ENCODE peak calls at places on chromosomes 11 and 22, in ten cellular contexts. Q, E, N, X, R, H, Z, A, V and O are unnamed samples.

GRCh38 chr22:38338772-38339379 is 21.6 kb upstream of the CSNK1E start:
- DNase-seq in Q (no peak), E (no peak), N (no peak), X (no peak), R (no peak), H (peak), Z (peak), A (peak), V (no peak), O (peak)

GRCh38 chr11:72136677-72137255 is 1.2 kb downstream of the FOLR3 start:
- DNase-seq in Q (no peak), E (no peak), N (no peak), X (no peak), R (no peak), H (no peak), Z (no peak), A (no peak), V (no peak), O (no peak)

GRCh38 chr22:45192701-45193187 is 29.0 kb downstream of the NUP50 start:
- DNase-seq in Q (no peak), E (no peak), N (no peak), X (no peak), R (no peak), H (no peak), Z (no peak), A (peak), V (no peak), O (no peak)

GRCh38 chr22:22213231-22213630 is 31.4 kb upstream of the VPREB1 start:
- DNase-seq in Q (no peak), E (no peak), N (no peak), X (no peak), R (no peak), H (no peak), Z (no peak), A (no peak), V (no peak), O (no peak)

GRCh38 chr22:44834065-44834464 is 81.7 kb downstream of the ARHGAP8 start:
- DNase-seq in Q (no peak), E (no peak), N (no peak), X (no peak), R (no peak), H (no peak), Z (no peak), A (no peak), V (no peak), O (no peak)

GRCh38 chr11:95922099-95922498 is 1.8 kb downstream of the MTMR2 start:
- DNase-seq in Q (no peak), E (no peak), N (no peak), X (no peak), R (no peak), H (no peak), Z (no peak), A (no peak), V (no peak), O (no peak)

GRCh38 chr11:114319716-114320328 is 23.6 kb downstream of the NNMT start:
- DNase-seq in Q (no peak), E (no peak), N (no peak), X (no peak), R (no peak), H (no peak), Z (no peak), A (peak), V (no peak), O (no peak)

GRCh38 chr11:128942272-128942612 is 429 bp downstream of the TP53AIP1 start:
- DNase-seq in Q (no peak), E (no peak), N (no peak), X (no peak), R (no peak), H (no peak), Z (no peak), A (no peak), V (no peak), O (no peak)

GRCh38 chr11:34610324-34611041 is 10.4 kb upstream of the EHF start:
- DNase-seq in Q (no peak), E (no peak), N (no peak), X (no peak), R (no peak), H (no peak), Z (no peak), A (no peak), V (no peak), O (no peak)

GRCh38 chr11:72609045-72609444 is 65.2 kb downstream of the PDE2A start:
- DNase-seq in Q (no peak), E (no peak), N (no peak), X (no peak), R (peak), H (no peak), Z (peak), A (peak), V (no peak), O (no peak)

GRCh38 chr11:84914511-84914910 is 712.6 kb downstream of the DLG2 start:
- DNase-seq in Q (no peak), E (no peak), N (no peak), X (no peak), R (no peak), H (no peak), Z (no peak), A (no peak), V (no peak), O (no peak)

GRCh38 chr11:20589796-20590195 is 9.6 kb upstream of the SLC6A5 start:
- DNase-seq in Q (no peak), E (no peak), N (no peak), X (no peak), R (no peak), H (no peak), Z (no peak), A (no peak), V (no peak), O (no peak)

GRCh38 chr11:33893711-33894401 is 2.0 kb upstream of the LMO2 start:
- DNase-seq in Q (no peak), E (no peak), N (no peak), X (peak), R (no peak), H (peak), Z (peak), A (no peak), V (peak), O (peak)